ENCODE peak calls at places on chromosomes 7 and 10, in four cellular contexts. One of them, this sample, is unnamed.

GRCh38 chr10:14093735-14094484 is 236.8 kb downstream of the FRMD4A start:
- DNase-seq in PC-3: peak; percentile 43
- DNase-seq in cardiac muscle cell: peak; percentile 10
- DNase-seq in pancreas: no peak
- DNase-seq in this sample: no peak

GRCh38 chr10:117007080-117007479 is 2.1 kb upstream of the SHTN1 start:
- DNase-seq in PC-3: peak; percentile 87
- DNase-seq in cardiac muscle cell: no peak
- DNase-seq in pancreas: no peak
- DNase-seq in this sample: no peak

GRCh38 chr10:68223535-68224165 is 8.3 kb downstream of the ATOH7 start:
- DNase-seq in pancreas: no peak
- DNase-seq in PC-3: peak; percentile 51
- DNase-seq in cardiac muscle cell: no peak
- DNase-seq in this sample: no peak

GRCh38 chr10:123579675-123580074 is 86.5 kb upstream of the GPR26 start:
- DNase-seq in cardiac muscle cell: no peak
- DNase-seq in PC-3: no peak
- DNase-seq in pancreas: no peak
- DNase-seq in this sample: no peak

GRCh38 chr7:116138202-116138801 is 72.0 kb upstream of the TES start:
- DNase-seq in pancreas: no peak
- DNase-seq in PC-3: peak; percentile 82
- DNase-seq in cardiac muscle cell: peak; percentile 77
- DNase-seq in this sample: peak; percentile 19

GRCh38 chr10:55631071-55631654 is 729.9 kb downstream of the ZWINT start:
- DNase-seq in cardiac muscle cell: peak; percentile 90
- DNase-seq in PC-3: peak; percentile 86
- DNase-seq in pancreas: peak; percentile 65
- DNase-seq in this sample: peak; percentile 32

GRCh38 chr7:1749864-1750466 is 79.9 kb downstream of the ELFN1 start:
- DNase-seq in cardiac muscle cell: peak; percentile 85
- DNase-seq in PC-3: no peak
- DNase-seq in pancreas: no peak
- DNase-seq in this sample: peak; percentile 47

GRCh38 chr7:65951837-65952578 is 30.0 kb downstream of the GUSB start:
- DNase-seq in cardiac muscle cell: no peak
- DNase-seq in pancreas: no peak
- DNase-seq in PC-3: peak; percentile 53
- DNase-seq in this sample: no peak

GRCh38 chr7:113831509-113831908 is 87.3 kb downstream of the PPP1R3A start:
- DNase-seq in cardiac muscle cell: no peak
- DNase-seq in PC-3: peak; percentile 10
- DNase-seq in pancreas: no peak
- DNase-seq in this sample: no peak

GRCh38 chr10:78458983-78459638 is 425.4 kb downstream of the RPS24 start:
- DNase-seq in pancreas: peak; percentile 56
- DNase-seq in PC-3: peak; percentile 100
- DNase-seq in cardiac muscle cell: no peak
- DNase-seq in this sample: no peak

GRCh38 chr7:134696261-134696660 is 49.6 kb downstream of the BPGM start:
- DNase-seq in PC-3: peak; percentile 23
- DNase-seq in pancreas: no peak
- DNase-seq in cardiac muscle cell: no peak
- DNase-seq in this sample: no peak

GRCh38 chr7:31747553-31747952 is 60.5 kb downstream of the PPP1R17 start:
- DNase-seq in PC-3: peak; percentile 62
- DNase-seq in cardiac muscle cell: no peak
- DNase-seq in pancreas: no peak
- DNase-seq in this sample: no peak

GRCh38 chr10:48444861-48445841 is 138.7 kb downstream of the MAPK8 start:
- DNase-seq in cardiac muscle cell: peak; percentile 35
- DNase-seq in pancreas: no peak
- DNase-seq in PC-3: peak; percentile 59
- DNase-seq in this sample: no peak

GRCh38 chr10:51759896-51760534 is 60.6 kb upstream of the CSTF2T start:
- DNase-seq in PC-3: no peak
- DNase-seq in pancreas: no peak
- DNase-seq in cardiac muscle cell: no peak
- DNase-seq in this sample: no peak

GRCh38 chr10:47253651-47254375 is 46.2 kb upstream of the GDF10 start:
- DNase-seq in pancreas: peak; percentile 53
- DNase-seq in cardiac muscle cell: peak; percentile 28
- DNase-seq in PC-3: no peak
- DNase-seq in this sample: peak; percentile 54

GRCh38 chr7:27210441-27211083 is 10.7 kb upstream of the HOXA13 start:
- DNase-seq in PC-3: peak; percentile 65
- DNase-seq in pancreas: no peak
- DNase-seq in cardiac muscle cell: peak; percentile 47
- DNase-seq in this sample: peak; percentile 44

GRCh38 chr10:11161910-11162309 is 144.2 kb downstream of the CELF2 start:
- DNase-seq in cardiac muscle cell: no peak
- DNase-seq in pancreas: no peak
- DNase-seq in PC-3: no peak
- DNase-seq in this sample: no peak

GRCh38 chr7:94600267-94600666 is 55.7 kb downstream of the SGCE start:
- DNase-seq in cardiac muscle cell: no peak
- DNase-seq in pancreas: no peak
- DNase-seq in PC-3: no peak
- DNase-seq in this sample: no peak

GRCh38 chr7:28258240-28258639 is 77.6 kb upstream of the JAZF1 start:
- DNase-seq in PC-3: no peak
- DNase-seq in pancreas: no peak
- DNase-seq in cardiac muscle cell: no peak
- DNase-seq in this sample: no peak

GRCh38 chr10:5710854-5711253 is 26.2 kb downstream of the TASOR2 start:
- DNase-seq in pancreas: no peak
- DNase-seq in cardiac muscle cell: no peak
- DNase-seq in PC-3: no peak
- DNase-seq in this sample: no peak

GRCh38 chr10:97844672-97845071 is 5.0 kb upstream of the GOLGA7B start:
- DNase-seq in pancreas: no peak
- DNase-seq in PC-3: no peak
- DNase-seq in cardiac muscle cell: no peak
- DNase-seq in this sample: no peak

GRCh38 chr7:151681726-151682125 is 162.0 kb upstream of the RHEB start:
- DNase-seq in pancreas: no peak
- DNase-seq in PC-3: no peak
- DNase-seq in cardiac muscle cell: no peak
- DNase-seq in this sample: no peak

GRCh38 chr10:19412531-19412930 is 363.9 kb downstream of the MALRD1 start:
- DNase-seq in pancreas: no peak
- DNase-seq in PC-3: peak; percentile 38
- DNase-seq in cardiac muscle cell: peak; percentile 43
- DNase-seq in this sample: no peak

DNA sequence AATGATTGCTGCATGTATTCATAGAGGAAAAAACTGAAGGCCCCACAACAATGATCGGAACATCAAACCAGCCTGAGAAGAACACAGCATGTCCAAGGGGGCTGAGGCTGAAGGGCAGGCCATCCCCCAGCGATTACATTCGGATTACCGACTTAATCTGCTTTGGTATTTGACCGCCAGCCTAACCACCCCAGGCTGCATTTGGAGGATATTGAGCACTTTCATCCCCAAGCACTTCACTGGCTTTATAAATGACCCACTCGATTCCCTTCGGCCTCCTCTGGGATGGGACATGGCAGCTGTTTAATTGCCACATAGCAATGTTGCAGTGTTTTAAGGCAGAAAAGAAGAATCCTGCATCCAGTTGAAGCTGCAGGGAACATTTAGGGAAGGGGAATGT is 8.9 kb downstream of the DPCD start:
- DNase-seq in pancreas: no peak
- DNase-seq in PC-3: no peak
- DNase-seq in cardiac muscle cell: no peak
- DNase-seq in this sample: no peak
- H3K27me3 ChIP-seq in pancreas: no peaks in the 10 kb centered on the region
- H3K27me3 ChIP-seq in PC-3: no peaks in the 10 kb centered on the region
- H3K27me3 ChIP-seq in cardiac muscle cell: no peaks in the 10 kb centered on the region
- H3K27me3 ChIP-seq in this sample: no peaks in the 10 kb centered on the region

GRCh38 chr10:122243560-122243959 is 27.5 kb upstream of the BTBD16 start:
- DNase-seq in cardiac muscle cell: no peak
- DNase-seq in pancreas: no peak
- DNase-seq in PC-3: no peak
- DNase-seq in this sample: no peak
- H3K4me1 ChIP-seq in cardiac muscle cell: no peaks in the 10 kb centered on the region
- H3K4me1 ChIP-seq in pancreas: no peaks in the 10 kb centered on the region
- H3K4me1 ChIP-seq in PC-3: peaks cover 3% of the 10 kb centered on the region
- H3K4me1 ChIP-seq in this sample: no peaks in the 10 kb centered on the region

DNA sequence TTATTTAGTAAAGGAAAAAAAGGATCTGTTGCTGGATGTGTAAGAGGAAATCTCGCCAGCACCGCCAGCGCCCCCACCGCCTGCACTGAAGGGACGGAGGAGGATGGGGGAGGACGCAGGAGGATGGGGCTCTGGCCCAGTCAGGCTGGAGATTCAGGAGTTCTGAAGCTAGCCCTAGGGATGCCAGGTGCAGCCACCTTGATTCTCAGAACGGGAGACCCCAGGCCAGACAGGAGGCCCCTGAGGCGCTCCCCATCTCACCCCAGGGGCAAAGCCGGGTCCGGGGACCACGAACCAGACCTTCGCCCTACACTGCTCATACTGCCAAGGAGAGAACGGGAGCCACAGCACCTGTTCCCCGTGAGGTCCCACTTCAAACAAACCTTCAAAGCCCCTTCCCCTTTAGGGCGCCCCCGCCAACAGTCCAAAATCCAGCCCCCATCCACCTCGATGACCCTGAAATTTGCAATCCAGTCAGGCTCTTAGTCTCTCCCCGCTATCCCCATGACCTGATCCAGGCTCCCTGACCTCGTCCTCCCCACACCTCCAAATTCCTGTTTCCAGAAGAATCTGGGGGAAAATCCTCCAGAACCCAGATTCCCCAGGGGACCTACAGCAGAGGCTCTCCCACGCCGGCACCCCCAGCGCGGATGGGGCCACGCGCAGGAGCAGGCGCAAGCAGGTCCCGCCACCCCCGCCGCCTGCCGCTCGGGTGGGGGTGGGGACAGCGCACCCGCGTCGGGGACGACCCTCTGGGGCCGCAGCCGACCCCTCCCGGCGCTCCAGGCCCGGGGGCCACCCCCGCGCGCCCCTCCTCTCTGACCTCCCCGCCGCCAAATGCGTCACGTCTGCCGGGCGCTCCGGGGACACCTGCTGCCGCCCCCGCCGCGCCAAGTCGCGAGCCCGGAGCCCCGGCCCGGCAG is 929 bp downstream of the CAMK2B start:
- DNase-seq in pancreas: no peak
- DNase-seq in PC-3: no peak
- DNase-seq in cardiac muscle cell: no peak
- DNase-seq in this sample: no peak
- H3K27me3 ChIP-seq in pancreas: no peaks in the 10 kb centered on the region
- H3K27me3 ChIP-seq in PC-3: peaks cover 20% of the 10 kb centered on the region
- H3K27me3 ChIP-seq in cardiac muscle cell: peaks cover 72% of the 10 kb centered on the region
- H3K27me3 ChIP-seq in this sample: peaks cover 19% of the 10 kb centered on the region

GRCh38 chr10:101894266-101894665 is 50.7 kb upstream of the KCNIP2 start:
- DNase-seq in PC-3: no peak
- DNase-seq in pancreas: no peak
- DNase-seq in cardiac muscle cell: peak; percentile 48
- DNase-seq in this sample: no peak
- H3K4me1 ChIP-seq in PC-3: peaks cover 10% of the 10 kb centered on the region
- H3K4me1 ChIP-seq in pancreas: no peaks in the 10 kb centered on the region
- H3K4me1 ChIP-seq in cardiac muscle cell: peaks cover 28% of the 10 kb centered on the region
- H3K4me1 ChIP-seq in this sample: peaks cover 14% of the 10 kb centered on the region